ENCODE peak calls at places on chromosomes 5 and 9, in five cellular contexts. One of them, this sample, is unnamed.

GRCh38 chr5:129904667-129905466 is 602 bp downstream of the CHSY3 start:
- DNase-seq in gastrocnemius medialis: no peak
- DNase-seq in esophagus squamous epithelium: no peak
- DNase-seq in IMR-90: no peak
- DNase-seq in ovary: no peak
- DNase-seq in this sample: peak

GRCh38 chr9:18826248-18826647 is 206.8 kb downstream of the SAXO1 start:
- DNase-seq in esophagus squamous epithelium: no peak
- DNase-seq in gastrocnemius medialis: no peak
- DNase-seq in ovary: no peak
- DNase-seq in IMR-90: no peak
- DNase-seq in this sample: no peak

GRCh38 chr9:74499770-74500583 is 2.8 kb downstream of the RORB start:
- DNase-seq in esophagus squamous epithelium: no peak
- DNase-seq in gastrocnemius medialis: no peak
- DNase-seq in ovary: no peak
- DNase-seq in IMR-90: no peak
- DNase-seq in this sample: peak

GRCh38 chr5:179908528-179908927 is 831 bp upstream of the TBC1D9B start:
- DNase-seq in ovary: no peak
- DNase-seq in gastrocnemius medialis: no peak
- DNase-seq in esophagus squamous epithelium: no peak
- DNase-seq in IMR-90: no peak
- DNase-seq in this sample: no peak

GRCh38 chr9:34089311-34089710 is 37.2 kb downstream of the DCAF12 start:
- DNase-seq in IMR-90: no peak
- DNase-seq in gastrocnemius medialis: no peak
- DNase-seq in ovary: no peak
- DNase-seq in esophagus squamous epithelium: no peak
- DNase-seq in this sample: no peak

GRCh38 chr5:178690208-178690607 is 40.3 kb downstream of the ZNF354A start:
- DNase-seq in gastrocnemius medialis: no peak
- DNase-seq in IMR-90: no peak
- DNase-seq in esophagus squamous epithelium: no peak
- DNase-seq in ovary: no peak
- DNase-seq in this sample: no peak

GRCh38 chr9:136572003-136572595 is 26.3 kb upstream of the NOTCH1 start:
- DNase-seq in gastrocnemius medialis: no peak
- DNase-seq in esophagus squamous epithelium: no peak
- DNase-seq in ovary: no peak
- DNase-seq in IMR-90: peak
- DNase-seq in this sample: peak

GRCh38 chr5:175520321-175520720 is 42.0 kb downstream of the SFXN1 start:
- DNase-seq in gastrocnemius medialis: no peak
- DNase-seq in IMR-90: no peak
- DNase-seq in ovary: no peak
- DNase-seq in esophagus squamous epithelium: no peak
- DNase-seq in this sample: no peak

GRCh38 chr5:133075572-133076536 is 24.0 kb downstream of the HSPA4 start:
- DNase-seq in IMR-90: no peak
- DNase-seq in gastrocnemius medialis: no peak
- DNase-seq in ovary: no peak
- DNase-seq in esophagus squamous epithelium: no peak
- DNase-seq in this sample: no peak

GRCh38 chr5:10746711-10747110 is 14.3 kb downstream of the DAP start:
- DNase-seq in IMR-90: no peak
- DNase-seq in ovary: no peak
- DNase-seq in gastrocnemius medialis: peak
- DNase-seq in esophagus squamous epithelium: no peak
- DNase-seq in this sample: peak

GRCh38 chr5:41057940-41058339 is 13.2 kb downstream of the MROH2B start:
- DNase-seq in IMR-90: no peak
- DNase-seq in gastrocnemius medialis: no peak
- DNase-seq in ovary: no peak
- DNase-seq in esophagus squamous epithelium: no peak
- DNase-seq in this sample: no peak

GRCh38 chr9:83472221-83472665 is 66.0 kb downstream of the FRMD3 start:
- DNase-seq in gastrocnemius medialis: no peak
- DNase-seq in esophagus squamous epithelium: no peak
- DNase-seq in ovary: no peak
- DNase-seq in IMR-90: peak
- DNase-seq in this sample: no peak

GRCh38 chr5:1468247-1468612 is 23.0 kb upstream of the SLC6A3 start:
- DNase-seq in esophagus squamous epithelium: no peak
- DNase-seq in IMR-90: no peak
- DNase-seq in ovary: no peak
- DNase-seq in gastrocnemius medialis: no peak
- DNase-seq in this sample: peak

GRCh38 chr5:68447121-68447520 is 231.6 kb downstream of the PIK3R1 start:
- DNase-seq in ovary: no peak
- DNase-seq in gastrocnemius medialis: no peak
- DNase-seq in esophagus squamous epithelium: no peak
- DNase-seq in IMR-90: no peak
- DNase-seq in this sample: no peak

GRCh38 chr5:63154480-63155309 is 576.1 kb downstream of the LRRC70 start:
- DNase-seq in ovary: no peak
- DNase-seq in IMR-90: no peak
- DNase-seq in gastrocnemius medialis: no peak
- DNase-seq in esophagus squamous epithelium: no peak
- DNase-seq in this sample: no peak

GRCh38 chr9:106644661-106645060 is 218.3 kb upstream of the ZNF462 start:
- DNase-seq in IMR-90: no peak
- DNase-seq in gastrocnemius medialis: no peak
- DNase-seq in esophagus squamous epithelium: no peak
- DNase-seq in ovary: no peak
- DNase-seq in this sample: no peak

GRCh38 chr5:154214236-154215106 is 23.9 kb downstream of the GALNT10 start:
- DNase-seq in gastrocnemius medialis: no peak
- DNase-seq in ovary: no peak
- DNase-seq in IMR-90: peak
- DNase-seq in esophagus squamous epithelium: no peak
- DNase-seq in this sample: no peak

GRCh38 chr5:178750230-178750629 is 19.8 kb upstream of the ZNF354A start:
- DNase-seq in IMR-90: no peak
- DNase-seq in esophagus squamous epithelium: no peak
- DNase-seq in ovary: no peak
- DNase-seq in gastrocnemius medialis: no peak
- DNase-seq in this sample: no peak

DNA sequence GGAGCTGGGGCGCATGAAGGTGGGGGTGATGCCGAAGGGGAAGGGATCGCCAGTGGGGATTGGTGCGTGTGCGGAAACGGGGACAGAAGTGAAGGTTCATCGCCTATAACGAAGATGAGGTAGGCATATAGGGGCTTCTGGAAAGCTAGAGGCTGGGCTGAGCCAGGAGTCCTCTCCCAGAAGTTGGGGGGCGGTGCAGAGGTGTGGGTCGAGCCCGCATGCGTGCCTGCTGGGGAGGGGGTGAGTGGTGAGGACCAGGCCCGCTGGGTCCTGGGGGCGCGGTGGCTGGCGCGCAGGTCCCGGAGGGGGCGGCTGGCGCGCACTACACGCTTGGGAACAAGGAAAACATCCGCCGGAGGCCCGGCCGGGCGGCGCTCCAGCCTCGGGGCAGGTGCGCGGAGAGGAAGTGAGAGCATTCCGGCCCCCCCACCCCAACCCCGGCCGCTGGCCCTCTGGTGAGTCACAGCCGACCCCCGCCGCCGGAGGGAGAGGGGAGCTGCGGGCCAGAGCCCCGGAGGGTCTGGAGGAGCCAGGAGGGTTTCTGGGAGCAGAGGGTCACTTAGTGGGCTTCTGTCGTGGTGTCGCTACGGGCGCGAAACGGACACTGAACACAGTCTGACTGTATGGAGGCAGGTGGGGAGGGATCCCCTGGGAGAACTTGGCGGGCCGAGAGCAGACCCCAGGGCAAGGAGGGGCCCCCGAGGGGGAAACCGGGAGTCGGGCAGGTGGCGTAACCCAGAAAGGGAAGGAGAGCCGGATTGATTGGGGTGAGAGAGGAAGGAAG is 2.9 kb upstream of the MSMP start:
- DNase-seq in esophagus squamous epithelium: no peak
- DNase-seq in IMR-90: no peak
- DNase-seq in ovary: peak
- DNase-seq in gastrocnemius medialis: peak
- DNase-seq in this sample: peak
- TF ChIP-seq POLR2A in esophagus squamous epithelium: no peak
- TF ChIP-seq POLR2A in IMR-90: no peak
- TF ChIP-seq POLR2A in ovary: no peak
- TF ChIP-seq POLR2A in gastrocnemius medialis: peak
- TF ChIP-seq POLR2A in this sample: peak

GRCh38 chr5:36899860-36900259 is 23.3 kb downstream of the NIPBL start:
- DNase-seq in gastrocnemius medialis: no peak
- DNase-seq in ovary: no peak
- DNase-seq in IMR-90: no peak
- DNase-seq in esophagus squamous epithelium: no peak
- DNase-seq in this sample: no peak
- TF ChIP-seq POLR2A in gastrocnemius medialis: no peak
- TF ChIP-seq POLR2A in ovary: no peak
- TF ChIP-seq POLR2A in IMR-90: no peak
- TF ChIP-seq POLR2A in esophagus squamous epithelium: no peak
- TF ChIP-seq POLR2A in this sample: no peak

DNA sequence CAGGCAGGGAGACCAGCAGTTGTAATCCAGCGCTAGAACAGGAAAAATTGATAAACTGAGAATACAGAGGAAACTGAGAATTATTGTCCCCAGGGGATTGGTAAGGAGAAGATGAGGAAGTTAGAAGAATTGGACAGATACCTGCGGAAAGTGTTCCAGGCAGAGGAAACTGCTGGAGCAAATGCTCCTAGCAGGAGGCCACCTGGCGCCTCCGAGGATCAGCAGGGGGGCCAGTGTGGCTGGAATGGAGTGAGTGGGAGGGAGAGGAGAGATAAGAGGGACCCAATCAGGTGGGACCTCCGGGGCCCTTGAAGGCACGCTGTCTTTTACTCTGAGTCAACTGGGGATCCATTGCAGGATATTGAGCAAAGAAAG is 695 bp upstream of the ANXA6 start:
- DNase-seq in gastrocnemius medialis: no peak
- DNase-seq in ovary: peak
- DNase-seq in IMR-90: no peak
- DNase-seq in esophagus squamous epithelium: no peak
- DNase-seq in this sample: peak
- TF ChIP-seq POLR2A in gastrocnemius medialis: no peak
- TF ChIP-seq POLR2A in ovary: peak
- TF ChIP-seq POLR2A in IMR-90: no peak
- TF ChIP-seq POLR2A in esophagus squamous epithelium: no peak
- TF ChIP-seq POLR2A in this sample: no peak

GRCh38 chr9:129080312-129080607 is 651 bp upstream of the DOLPP1 start:
- DNase-seq in ovary: no peak
- DNase-seq in gastrocnemius medialis: no peak
- DNase-seq in IMR-90: no peak
- DNase-seq in esophagus squamous epithelium: no peak
- DNase-seq in this sample: no peak

GRCh38 chr9:129079829-129080228 is 1.1 kb upstream of the DOLPP1 start:
- DNase-seq in ovary: no peak
- DNase-seq in IMR-90: no peak
- DNase-seq in esophagus squamous epithelium: no peak
- DNase-seq in gastrocnemius medialis: no peak
- DNase-seq in this sample: no peak

GRCh38 chr9:129078691-129079503 is 2.0 kb upstream of the DOLPP1 start:
- DNase-seq in IMR-90: no peak
- DNase-seq in esophagus squamous epithelium: no peak
- DNase-seq in ovary: no peak
- DNase-seq in gastrocnemius medialis: no peak
- DNase-seq in this sample: no peak

GRCh38 chr9:129080608-129081387 is at the start of gene DOLPP1:
- DNase-seq in ovary: peak
- DNase-seq in IMR-90: peak
- DNase-seq in esophagus squamous epithelium: peak
- DNase-seq in gastrocnemius medialis: peak
- DNase-seq in this sample: peak

DNA sequence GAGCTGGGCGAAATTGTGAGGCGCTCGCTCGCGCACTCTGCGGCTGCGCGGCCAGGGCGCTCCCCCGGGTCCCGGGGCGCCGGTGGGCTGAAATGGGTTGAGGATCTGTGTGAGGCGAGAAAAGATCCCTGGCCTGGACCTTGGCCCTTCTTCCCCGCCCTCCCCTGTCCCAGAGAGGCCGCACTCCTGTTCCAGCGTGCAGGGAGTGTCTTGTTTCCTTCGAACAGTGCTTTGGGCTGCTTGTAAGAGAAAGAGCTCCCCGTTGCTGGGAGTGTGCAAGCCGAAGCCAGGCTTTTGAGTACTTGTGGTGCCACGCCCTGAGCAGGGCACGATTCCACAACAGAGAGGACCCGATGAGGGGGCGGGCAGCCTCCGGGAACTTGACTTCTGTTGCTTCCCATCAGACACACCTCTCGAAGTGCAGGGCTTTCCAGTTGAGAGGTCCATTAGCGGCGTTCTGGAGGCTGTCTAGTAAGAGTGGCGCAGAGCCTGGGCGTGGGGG is 528 bp downstream of the DOLPP1 start:
- DNase-seq in ovary: no peak
- DNase-seq in esophagus squamous epithelium: no peak
- DNase-seq in IMR-90: no peak
- DNase-seq in gastrocnemius medialis: no peak
- DNase-seq in this sample: no peak
- TF ChIP-seq POLR2A in ovary: no peak
- TF ChIP-seq POLR2A in esophagus squamous epithelium: peak
- TF ChIP-seq POLR2A in IMR-90: no peak
- TF ChIP-seq POLR2A in gastrocnemius medialis: no peak
- TF ChIP-seq POLR2A in this sample: no peak

This sample was measured in thyroid gland.